ENCODE peak calls at places on chromosomes 12 and 14, in four cellular contexts. W is HCT116, K is astrocyte of the spinal cord, M is lower lobe of right lung. I is an unnamed sample.
A peak's percentile ranks its signal among the peaks of the same experiment; 100 is the strongest.

GRCh38 chr14:56580317-56580711 is 716 bp downstream of the TMEM260 start:
- DNase-seq in M (no peak), K (no peak), W (no peak), I (no peak)

GRCh38 chr12:2668816-2669215 is 126.0 kb upstream of the FKBP4 start:
- DNase-seq in M (no peak), K (no peak), W (no peak), I (no peak)

GRCh38 chr12:19712041-19712440 is 272.7 kb downstream of the AEBP2 start:
- DNase-seq in K (peak; percentile 94), W (peak; percentile 33), M (no peak), I (no peak)

GRCh38 chr12:11652351-11653040 is 3.0 kb downstream of the ETV6 start:
- DNase-seq in M (peak; percentile 63), W (no peak), K (peak; percentile 74), I (no peak)

GRCh38 chr12:99138397-99138796 is 493.3 kb downstream of the APAF1 start:
- DNase-seq in M (no peak), W (no peak), K (no peak), I (no peak)

GRCh38 chr14:95525999-95526398 is 8.9 kb upstream of the GLRX5 start:
- DNase-seq in W (no peak), M (no peak), K (no peak), I (no peak)

GRCh38 chr12:65100140-65100539 is 21.0 kb downstream of the WIF1 start:
- DNase-seq in W (no peak), K (no peak), M (no peak), I (no peak)

GRCh38 chr12:132066749-132067148 is 77.4 kb downstream of the DDX51 start:
- DNase-seq in W (no peak), K (no peak), M (no peak), I (no peak)

GRCh38 chr12:32502693-32503510 is 103.5 kb downstream of the FGD4 start:
- DNase-seq in W (no peak), M (no peak), K (peak; percentile 38), I (no peak)

GRCh38 chr14:77856930-77857329 is 57.0 kb downstream of the ADCK1 start:
- DNase-seq in W (no peak), M (no peak), K (no peak), I (no peak)

GRCh38 chr14:67373347-67373746 is 13.2 kb downstream of the EIF2S1 start:
- DNase-seq in K (no peak), W (no peak), M (no peak), I (no peak)

GRCh38 chr12:29996993-29997392 is 213.3 kb upstream of the TMTC1 start:
- DNase-seq in W (no peak), K (no peak), M (no peak), I (no peak)

GRCh38 chr12:124709722-124710656 is 142.6 kb upstream of the NCOR2 start:
- DNase-seq in W (no peak), K (peak; percentile 61), M (no peak), I (no peak)

GRCh38 chr14:105927094-105927475 is 400.7 kb downstream of the TMEM121 start:
- DNase-seq in K (no peak), W (no peak), M (peak; percentile 33), I (peak; percentile 60)

GRCh38 chr14:23147676-23148075 is 28.6 kb upstream of the CEBPE start:
- DNase-seq in K (peak; percentile 31), M (no peak), W (no peak), I (no peak)

GRCh38 chr14:77322209-77322902 is 1.5 kb downstream of the GSTZ1 start:
- DNase-seq in W (no peak), M (no peak), K (no peak), I (no peak)

GRCh38 chr12:51926718-51927117 is 19.4 kb downstream of the ACVRL1 start:
- DNase-seq in W (peak; percentile 48), M (no peak), K (no peak), I (no peak)

GRCh38 chr14:104464907-104465306 is 114.7 kb upstream of the C14orf180 start:
- DNase-seq in W (no peak), K (no peak), M (peak; percentile 16), I (no peak)

GRCh38 chr14:70567791-70568190 is 32.7 kb downstream of the MED6 start:
- DNase-seq in K (peak; percentile 36), M (no peak), W (peak; percentile 28), I (no peak)

GRCh38 chr14:97723834-97724770 is 926.9 kb downstream of the VRK1 start:
- DNase-seq in M (no peak), W (no peak), K (no peak), I (no peak)

GRCh38 chr12:98582093-98582492 is 11.4 kb upstream of the SLC25A3 start:
- DNase-seq in W (peak; percentile 40), M (no peak), K (no peak), I (no peak)

GRCh38 chr12:106282457-106283097 is 20.0 kb upstream of the TCP11L2 start:
- DNase-seq in W (peak; percentile 67), M (peak; percentile 63), K (peak; percentile 46), I (peak; percentile 65)

GRCh38 chr14:98853063-98853729 is 418.8 kb downstream of the BCL11B start:
- DNase-seq in M (no peak), W (no peak), K (no peak), I (no peak)

GRCh38 chr14:92492261-92492660 is 21.3 kb upstream of the RIN3 start:
- DNase-seq in W (no peak), M (no peak), K (no peak), I (no peak)

GRCh38 chr12:42921741-42922511 is 332.4 kb upstream of the PRICKLE1 start:
- DNase-seq in K (peak; percentile 18), M (no peak), W (no peak), I (no peak)

DNA sequence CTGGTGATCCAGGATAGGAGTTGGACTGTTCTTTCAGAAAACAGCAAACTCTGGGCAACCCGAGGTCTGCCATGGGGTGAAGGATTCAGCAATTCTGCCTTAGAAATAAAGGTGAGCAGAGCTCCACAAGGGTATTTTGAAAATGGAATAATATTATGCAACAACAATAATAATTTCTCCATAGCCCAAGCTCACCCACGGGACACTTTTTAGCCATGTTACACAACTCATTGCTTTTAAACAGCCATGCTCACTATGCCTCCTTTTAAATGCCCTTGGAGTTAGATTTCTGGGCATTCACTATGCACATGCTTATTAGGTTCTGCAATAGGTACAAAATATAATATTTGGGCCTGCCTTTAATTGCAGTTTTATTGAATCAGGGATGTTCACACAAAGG is 37.2 kb downstream of the SLC35F4 start:
- DNase-seq in K (no peak), W (no peak), M (no peak), I (no peak)
- TF ChIP-seq CTCF in K (no peak), W (no peak), M (no peak), I (no peak)

DNA sequence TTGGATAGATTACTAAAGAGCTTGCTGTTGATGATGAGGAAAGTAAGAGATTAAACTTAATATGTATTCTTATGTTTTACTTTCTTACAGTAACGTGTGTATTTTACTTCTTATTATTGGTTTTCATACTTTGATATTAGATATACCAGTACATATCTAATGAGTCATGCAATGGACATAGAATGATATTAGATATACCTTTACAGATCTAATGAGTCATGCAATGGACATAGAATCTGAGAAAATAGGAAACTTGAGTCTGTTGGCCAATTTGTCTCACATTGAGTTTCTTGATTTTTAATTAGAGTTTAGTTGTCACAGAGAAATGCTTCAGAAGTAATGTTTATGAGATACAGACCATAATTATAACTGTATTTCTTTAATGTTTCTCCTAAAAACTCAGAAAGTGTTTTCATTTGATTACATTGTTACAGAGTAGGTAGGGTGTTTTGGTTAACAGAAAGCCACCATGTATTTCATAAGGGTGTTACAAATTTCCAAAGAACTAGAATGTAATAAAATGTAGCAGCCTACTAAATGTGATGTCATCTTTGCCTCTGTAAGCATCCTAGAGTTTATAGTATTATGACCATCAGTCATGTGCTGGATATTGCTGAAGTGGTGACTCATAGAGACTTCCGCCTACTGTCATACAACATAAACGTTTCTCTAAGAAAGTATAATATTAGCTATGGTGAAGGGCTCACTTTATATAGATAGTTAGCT is 3.0 kb downstream of the GAS2L3 start:
- DNase-seq in M (no peak), W (peak; percentile 33), K (peak; percentile 71), I (no peak)
- H3K4me3 ChIP-seq in M (no peak overlapping the region), W (no peak overlapping the region), K (no peak overlapping the region), I (no peak overlapping the region)

GRCh38 chr12:55072093-55072492 is 52.3 kb downstream of the NEUROD4 start:
- DNase-seq in W (peak; percentile 22), M (peak; percentile 69), K (no peak), I (peak; percentile 49)
- TF ChIP-seq CTCF in W (peak; percentile 77), M (peak; percentile 46), K (peak; percentile 35), I (no peak)

DNA sequence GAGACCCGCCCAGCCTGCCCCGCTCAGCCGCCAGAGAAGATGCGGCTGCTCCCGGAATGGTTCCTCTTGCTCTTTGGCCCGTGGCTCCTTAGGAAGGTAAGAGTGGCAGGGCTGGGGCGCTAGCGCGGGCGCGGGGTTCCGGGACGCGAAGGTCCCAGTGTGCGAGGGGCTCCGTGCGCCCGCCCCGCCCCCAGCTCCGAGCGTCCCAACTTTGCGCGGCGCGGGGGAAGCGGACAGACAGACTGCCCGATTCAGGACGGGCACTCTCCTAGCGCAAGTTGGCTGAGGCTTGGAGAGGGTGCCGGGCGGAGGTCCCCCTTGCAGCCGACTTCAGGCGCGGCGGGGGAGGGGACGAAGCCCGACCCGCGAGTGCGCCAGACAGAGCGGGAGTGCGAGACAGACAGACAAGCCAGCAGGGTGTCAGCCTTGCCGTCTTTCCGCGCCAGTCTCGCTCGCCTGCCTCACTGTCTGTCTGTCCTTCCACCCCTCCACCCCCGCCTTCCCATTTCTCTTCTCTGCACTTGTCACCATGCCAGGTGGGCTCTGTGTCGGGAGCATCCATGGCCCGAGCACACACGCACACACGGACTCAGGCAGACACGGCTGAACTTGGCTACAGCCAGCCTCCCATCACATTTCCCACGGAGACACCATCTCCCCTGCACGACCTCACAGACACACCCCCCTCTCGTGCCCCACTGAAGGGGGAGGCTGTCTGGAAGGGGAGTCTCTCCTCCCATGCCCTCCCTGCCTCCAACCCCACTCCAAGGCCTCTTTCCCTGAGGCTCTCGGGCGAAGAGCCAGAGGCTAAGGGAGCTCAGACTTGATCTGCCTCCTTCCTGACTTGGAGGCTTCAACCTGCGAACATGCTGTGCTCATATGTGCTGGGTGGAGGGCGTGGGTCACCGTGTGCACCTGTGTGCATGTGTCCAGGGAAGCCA is 607 bp downstream of the NXPH4 start:
- DNase-seq in W (no peak), M (no peak), K (no peak), I (no peak)
- H3K4me3 ChIP-seq in W (peak overlapping the region; percentile 81), M (peak overlapping the region; percentile 52), K (peak overlapping the region; percentile 37), I (no peak overlapping the region)

GRCh38 chr14:42569227-42569626 is 962.6 kb downstream of the LRFN5 start:
- DNase-seq in W (no peak), M (no peak), K (no peak), I (no peak)

GRCh38 chr14:42571991-42572390 is 965.3 kb downstream of the LRFN5 start:
- DNase-seq in K (no peak), M (no peak), W (no peak), I (no peak)
- TF ChIP-seq CTCF in K (no peak), M (no peak), W (no peak), I (no peak)

GRCh38 chr14:89474464-89474863 is 57.4 kb upstream of the FOXN3 start:
- DNase-seq in W (no peak), M (no peak), K (no peak), I (no peak)
- H3K4me3 ChIP-seq in W (no peak overlapping the region), M (no peak overlapping the region), K (no peak overlapping the region), I (no peak overlapping the region)

GRCh38 chr12:642633-643477 is 20.4 kb downstream of the NINJ2 start:
- DNase-seq in W (no peak), M (peak; percentile 90), K (peak; percentile 47), I (peak; percentile 96)
- TF ChIP-seq CTCF in W (no peak), M (peak; percentile 40), K (peak; percentile 7), I (peak; percentile 8)

GRCh38 chr12:121576851-121577391 is 3.9 kb downstream of the KDM2B start:
- DNase-seq in K (peak; percentile 84), W (no peak), M (no peak), I (no peak)
- H3K4me3 ChIP-seq in K (no peak overlapping the region), W (no peak overlapping the region), M (no peak overlapping the region), I (no peak overlapping the region)

I was measured in left lung.